ENCODE peak calls at places on chromosome 21, in four cellular contexts. S, J, B and W are unnamed samples.

GRCh38 chr21:26469789-26470188 is 103.3 kb downstream of the CYYR1 start:
- DNase-seq in S (peak), J (no peak), B (peak), W (no peak)

GRCh38 chr21:27333091-27333490 is 366.2 kb upstream of the ADAMTS5 start:
- DNase-seq in S (no peak), J (no peak), B (no peak), W (no peak)

GRCh38 chr21:26140185-26140584 is 30.4 kb downstream of the APP start:
- DNase-seq in S (peak), J (no peak), B (peak), W (no peak)

GRCh38 chr21:29155118-29155932 is 24.9 kb downstream of the MAP3K7CL start:
- DNase-seq in S (peak), J (peak), B (peak), W (no peak)

GRCh38 chr21:28827422-28827821 is 165.3 kb downstream of the LTN1 start:
- DNase-seq in S (no peak), J (no peak), B (no peak), W (no peak)

GRCh38 chr21:32602099-32602498 is 10.1 kb downstream of the CFAP298 start:
- DNase-seq in S (no peak), J (no peak), B (no peak), W (no peak)

GRCh38 chr21:15966216-15966615 is 236.4 kb downstream of the USP25 start:
- DNase-seq in S (no peak), J (no peak), B (no peak), W (no peak)

GRCh38 chr21:25879203-25879602 is 144.4 kb downstream of the GABPA start:
- DNase-seq in S (no peak), J (no peak), B (no peak), W (no peak)

GRCh38 chr21:27213328-27213727 is 246.4 kb upstream of the ADAMTS5 start:
- DNase-seq in S (no peak), J (no peak), B (no peak), W (no peak)

GRCh38 chr21:15749045-15749867 is 19.5 kb downstream of the USP25 start:
- DNase-seq in S (no peak), J (no peak), B (peak), W (no peak)

GRCh38 chr21:37742532-37742931 is 173.7 kb downstream of the KCNJ6 start:
- DNase-seq in S (peak), J (no peak), B (peak), W (no peak)

GRCh38 chr21:37522641-37523295 is 156.2 kb downstream of the DYRK1A start:
- DNase-seq in S (no peak), J (no peak), B (no peak), W (no peak)

GRCh38 chr21:27315373-27315772 is 348.5 kb upstream of the ADAMTS5 start:
- DNase-seq in S (no peak), J (no peak), B (no peak), W (no peak)

GRCh38 chr21:16492892-16493291 is 763.1 kb downstream of the USP25 start:
- DNase-seq in S (no peak), J (no peak), B (peak), W (no peak)

GRCh38 chr21:15667010-15667409 is 62.8 kb upstream of the USP25 start:
- DNase-seq in S (peak), J (no peak), B (peak), W (no peak)

GRCh38 chr21:17780539-17780938 is 38.6 kb downstream of the C21orf91 start:
- DNase-seq in S (no peak), J (no peak), B (peak), W (peak)

GRCh38 chr21:26127918-26128317 is 42.7 kb downstream of the APP start:
- DNase-seq in S (peak), J (no peak), B (peak), W (no peak)

GRCh38 chr21:31078796-31079195 is 40.5 kb upstream of the KRTAP19-8 start:
- DNase-seq in S (no peak), J (no peak), B (peak), W (peak)

GRCh38 chr21:34935868-34936267 is 113.2 kb downstream of the RUNX1 start:
- DNase-seq in S (no peak), J (no peak), B (peak), W (no peak)
- TF ChIP-seq CTCF in S (no peak), J (no peak), B (no peak), W (no peak)

GRCh38 chr21:42112857-42113256 is 41.7 kb downstream of the UMODL1 start:
- DNase-seq in S (no peak), J (no peak), B (peak), W (no peak)

GRCh38 chr21:42115136-42115683 is 44.1 kb downstream of the UMODL1 start:
- DNase-seq in S (no peak), J (no peak), B (no peak), W (no peak)

GRCh38 chr21:42114646-42115045 is 43.5 kb downstream of the UMODL1 start:
- DNase-seq in S (no peak), J (no peak), B (no peak), W (no peak)

GRCh38 chr21:42112223-42112622 is 41.1 kb downstream of the UMODL1 start:
- DNase-seq in S (no peak), J (no peak), B (no peak), W (no peak)

GRCh38 chr21:42113926-42114409 is 42.9 kb downstream of the UMODL1 start:
- DNase-seq in S (peak), J (no peak), B (no peak), W (no peak)
- TF ChIP-seq CTCF in S (peak), J (peak), B (peak), W (no peak)

GRCh38 chr21:36499578-36500471 is 19.9 kb upstream of the CLDN14 start:
- DNase-seq in S (peak), J (no peak), B (peak), W (no peak)

GRCh38 chr21:36506482-36506881 is 26.6 kb upstream of the CLDN14 start:
- DNase-seq in S (no peak), J (no peak), B (no peak), W (no peak)

GRCh38 chr21:36504067-36505058 is 24.4 kb upstream of the CLDN14 start:
- DNase-seq in S (peak), J (peak), B (peak), W (peak)

GRCh38 chr21:36502365-36502764 is 22.4 kb upstream of the CLDN14 start:
- DNase-seq in S (no peak), J (no peak), B (no peak), W (no peak)

DNA sequence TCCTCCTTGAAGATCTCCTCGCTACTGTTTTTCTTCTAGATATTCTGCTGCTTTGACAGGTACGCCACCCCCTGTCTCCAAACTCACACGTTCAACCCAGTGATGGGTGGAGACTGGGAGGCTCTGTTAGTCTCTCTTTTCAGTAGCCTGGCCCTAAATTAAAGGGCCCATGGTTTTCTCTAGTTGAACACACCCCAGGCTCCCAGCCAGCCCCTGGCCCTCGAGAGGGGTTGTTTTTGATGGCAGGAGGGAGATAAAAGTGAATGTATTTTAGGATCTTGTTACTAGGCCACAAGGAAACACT is 21.6 kb upstream of the CLDN14 start:
- DNase-seq in S (no peak), J (no peak), B (no peak), W (no peak)
- TF ChIP-seq CTCF in S (no peak), J (no peak), B (no peak), W (no peak)

GRCh38 chr21:44379991-44380865 is 26.8 kb downstream of the TRPM2 start:
- DNase-seq in S (no peak), J (no peak), B (no peak), W (no peak)
- TF ChIP-seq CTCF in S (no peak), J (no peak), B (no peak), W (no peak)

GRCh38 chr21:39658066-39658465 is 45.3 kb downstream of the B3GALT5 start:
- DNase-seq in S (no peak), J (no peak), B (no peak), W (no peak)
- TF ChIP-seq CTCF in S (no peak), J (no peak), B (no peak), W (no peak)